ENCODE peak calls at places on chromosomes 4 and X, in four cellular contexts. T is prostate gland, N is lower lobe of right lung, A is upper lobe of right lung. E is an unnamed sample.

GRCh38 chrX:153766098-153766817 is 2.2 kb downstream of the PLXNB3 start:
- DNase-seq in A (peak; percentile 54), T (no peak), N (peak; percentile 30), E (peak; percentile 98)

GRCh38 chr4:110510955-110511544 is 35.1 kb downstream of the ENPEP start:
- DNase-seq in N (no peak), A (no peak), T (no peak), E (peak; percentile 9)

GRCh38 chr4:52968241-52968640 is 106.1 kb downstream of the RASL11B start:
- DNase-seq in A (no peak), T (no peak), N (no peak), E (no peak)

GRCh38 chrX:31215277-31215815 is 143.5 kb upstream of the FTHL17 start:
- DNase-seq in A (no peak), N (no peak), T (no peak), E (no peak)

GRCh38 chr4:147312376-147313046 is 168.4 kb upstream of the EDNRA start:
- DNase-seq in T (peak; percentile 14), A (no peak), N (no peak), E (no peak)

GRCh38 chr4:110046588-110047049 is 133.9 kb downstream of the EGF start:
- DNase-seq in A (no peak), N (no peak), T (no peak), E (no peak)

GRCh38 chr4:110020139-110020538 is 107.5 kb downstream of the EGF start:
- DNase-seq in T (no peak), N (no peak), A (no peak), E (no peak)

GRCh38 chr4:92812652-92813051 is 508.9 kb downstream of the GRID2 start:
- DNase-seq in N (no peak), A (no peak), T (no peak), E (no peak)

GRCh38 chr4:74682567-74683359 is 111.6 kb downstream of the BTC start:
- DNase-seq in T (no peak), A (no peak), N (no peak), E (peak; percentile 78)

GRCh38 chrX:132266583-132267355 is 47.5 kb upstream of the RAP2C start:
- DNase-seq in T (no peak), N (no peak), A (no peak), E (no peak)

GRCh38 chrX:22060451-22060940 is 28.4 kb downstream of the PHEX start:
- DNase-seq in A (no peak), N (no peak), T (no peak), E (no peak)

GRCh38 chrX:97234471-97235097 is 350.9 kb downstream of the RPA4 start:
- DNase-seq in A (no peak), N (no peak), T (no peak), E (no peak)

GRCh38 chrX:97229318-97229717 is 345.6 kb downstream of the RPA4 start:
- DNase-seq in N (no peak), A (no peak), T (no peak), E (no peak)

GRCh38 chrX:97230948-97231347 is 347.2 kb downstream of the RPA4 start:
- DNase-seq in T (no peak), N (no peak), A (no peak), E (no peak)
- H3K27ac ChIP-seq in T (no peak overlapping the region), N (no peak overlapping the region), A (no peak overlapping the region), E (no peak overlapping the region)

GRCh38 chrX:10602646-10603045 is 17.7 kb downstream of the MID1 start:
- DNase-seq in A (no peak), T (no peak), N (no peak), E (no peak)

GRCh38 chrX:10603612-10604011 is 16.8 kb downstream of the MID1 start:
- DNase-seq in A (no peak), N (no peak), T (no peak), E (no peak)

GRCh38 chrX:10598540-10598939 is 21.8 kb downstream of the MID1 start:
- DNase-seq in T (no peak), A (no peak), N (no peak), E (no peak)

GRCh38 chrX:10600479-10600878 is 19.9 kb downstream of the MID1 start:
- DNase-seq in N (no peak), A (no peak), T (no peak), E (no peak)

GRCh38 chrX:10597871-10598270 is 22.5 kb downstream of the MID1 start:
- DNase-seq in N (no peak), A (no peak), T (no peak), E (no peak)
- TF ChIP-seq CTCF in N (peak; percentile 30), A (peak; percentile 34), T (peak; percentile 15), E (peak; percentile 57)

DNA sequence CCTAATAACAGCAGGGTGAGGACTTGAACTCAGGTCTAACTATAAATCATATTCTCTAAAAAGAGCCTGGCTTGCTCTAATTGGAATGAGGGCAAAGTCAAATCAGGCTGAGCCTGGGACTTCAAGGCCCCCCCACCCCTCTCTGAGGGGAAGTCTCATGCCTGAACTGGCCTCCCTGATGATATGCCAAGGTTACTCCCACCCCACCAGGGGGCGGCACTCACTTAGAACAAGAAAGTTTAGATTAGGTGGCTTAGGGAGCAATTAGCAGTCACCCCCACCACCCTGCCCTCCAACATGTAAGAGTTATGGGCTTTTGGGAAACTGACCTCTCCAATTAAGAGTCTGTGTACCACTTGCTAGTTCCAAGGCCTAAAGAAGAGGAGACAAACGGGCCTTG is 2.7 kb downstream of the FOXO4 start:
- DNase-seq in T (peak; percentile 35), A (peak; percentile 75), N (peak; percentile 67), E (no peak)
- H3K4me3 ChIP-seq in T (no peak overlapping the region), A (no peak overlapping the region), N (no peak overlapping the region), E (no peak overlapping the region)

DNA sequence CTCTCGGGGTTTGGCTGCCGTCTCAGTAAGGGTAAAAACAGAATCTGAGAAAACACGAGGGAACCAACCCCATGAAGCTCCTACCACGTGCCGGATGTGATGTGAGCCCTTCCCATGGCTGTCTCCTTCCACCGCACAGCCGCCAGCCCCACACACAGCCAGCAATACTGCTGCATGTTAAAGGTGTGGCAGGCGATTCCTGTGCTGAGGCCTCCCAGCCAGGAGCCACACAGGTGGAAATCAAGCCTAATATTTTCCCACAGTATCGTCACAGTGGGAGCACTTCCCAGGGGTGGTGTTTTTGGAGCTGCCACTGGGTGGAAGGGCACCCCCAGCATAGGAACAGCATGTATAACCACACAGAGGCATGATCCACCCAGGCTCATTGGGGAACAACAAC is 77.5 kb downstream of the SLC2A9 start:
- DNase-seq in A (no peak), T (no peak), N (no peak), E (no peak)
- H3K27ac ChIP-seq in A (no peak overlapping the region), T (no peak overlapping the region), N (no peak overlapping the region), E (no peak overlapping the region)

GRCh38 chrX:134484039-134484438 is 24.1 kb downstream of the HPRT1 start:
- DNase-seq in N (no peak), A (no peak), T (no peak), E (no peak)
- TF ChIP-seq CTCF in N (peak; percentile 58), A (peak; percentile 57), T (peak; percentile 55), E (peak; percentile 64)

GRCh38 chr4:10315638-10316037 is 141.6 kb downstream of the ZNF518B start:
- DNase-seq in T (no peak), N (no peak), A (no peak), E (no peak)

GRCh38 chr4:10317345-10317744 is 139.9 kb downstream of the ZNF518B start:
- DNase-seq in N (no peak), A (no peak), T (no peak), E (no peak)

GRCh38 chr4:10320130-10320529 is 137.1 kb downstream of the ZNF518B start:
- DNase-seq in N (no peak), A (no peak), T (no peak), E (no peak)

GRCh38 chr4:10312568-10312967 is 144.7 kb downstream of the ZNF518B start:
- DNase-seq in A (no peak), N (no peak), T (no peak), E (no peak)

GRCh38 chr4:10316851-10317250 is 140.4 kb downstream of the ZNF518B start:
- DNase-seq in T (no peak), N (no peak), A (no peak), E (no peak)
- H3K4me3 ChIP-seq in T (no peak overlapping the region), N (no peak overlapping the region), A (no peak overlapping the region), E (no peak overlapping the region)

E was measured in osteoblast.